ENCODE peak calls at places on chromosomes 5 and 9, in ten cellular contexts. S is pancreas; P is CD4-positive, CD25-positive, alpha-beta regulatory T cell; F is PC-3; N is CD8-positive, alpha-beta T cell; C is psoas muscle; V is naive thymus-derived CD4-positive, alpha-beta T cell; X is HepG2; W is heart left ventricle; K is HCT116. Z is an unnamed sample.

GRCh38 chr9:137670391-137671195 is 51.8 kb downstream of the EHMT1 start:
- ATAC-seq in S (peak; percentile 89), P (no peak), F (peak; percentile 76), N (no peak), C (peak; percentile 90), V (no peak), X (peak; percentile 97), W (peak; percentile 57), K (no peak), Z (no peak)

GRCh38 chr9:109212768-109213167 is 45.7 kb upstream of the FRRS1L start:
- ATAC-seq in S (peak; percentile 26), P (no peak), F (no peak), N (no peak), C (no peak), V (no peak), X (no peak), W (no peak), K (no peak), Z (no peak)

GRCh38 chr5:68375540-68375939 is 160.0 kb downstream of the PIK3R1 start:
- ATAC-seq in S (no peak), P (no peak), F (no peak), N (no peak), C (no peak), V (no peak), X (no peak), W (peak; percentile 58), K (no peak), Z (no peak)

GRCh38 chr5:67065697-67066096 is 130.9 kb downstream of the CD180 start:
- ATAC-seq in S (no peak), P (no peak), F (no peak), N (no peak), C (no peak), V (no peak), X (no peak), W (no peak), K (no peak), Z (no peak)

GRCh38 chr5:168209987-168210386 is 81.5 kb upstream of the WWC1 start:
- ATAC-seq in S (no peak), P (no peak), F (no peak), N (no peak), C (no peak), V (no peak), X (no peak), W (peak; percentile 79), K (no peak), Z (no peak)

GRCh38 chr9:94478755-94479730 is 75.8 kb upstream of the PCAT7 start:
- ATAC-seq in S (no peak), P (no peak), F (no peak), N (no peak), C (no peak), V (no peak), X (no peak), W (no peak), K (no peak), Z (no peak)

GRCh38 chr9:3920586-3921582 is 379.0 kb downstream of the GLIS3 start:
- ATAC-seq in S (no peak), P (no peak), F (no peak), N (no peak), C (no peak), V (no peak), X (peak; percentile 97), W (no peak), K (no peak), Z (no peak)

GRCh38 chr9:2623046-2623865 is 1.7 kb downstream of the VLDLR start:
- ATAC-seq in S (peak; percentile 60), P (no peak), F (no peak), N (no peak), C (peak; percentile 77), V (no peak), X (peak; percentile 35), W (peak; percentile 69), K (no peak), Z (peak; percentile 66)

GRCh38 chr5:148864113-148864841 is 37.9 kb downstream of the ADRB2 start:
- ATAC-seq in S (no peak), P (no peak), F (peak; percentile 51), N (no peak), C (peak; percentile 56), V (no peak), X (no peak), W (peak; percentile 87), K (no peak), Z (no peak)

GRCh38 chr5:111224561-111224989 is 391 bp downstream of the CAMK4 start:
- ATAC-seq in S (peak; percentile 5), P (peak; percentile 1), F (no peak), N (peak; percentile 15), C (no peak), V (peak; percentile 44), X (peak; percentile 47), W (no peak), K (peak; percentile 53), Z (peak; percentile 44)

GRCh38 chr5:90227688-90228087 is 181.9 kb downstream of the CETN3 start:
- ATAC-seq in S (no peak), P (no peak), F (no peak), N (no peak), C (no peak), V (no peak), X (no peak), W (no peak), K (no peak), Z (no peak)

GRCh38 chr5:109045710-109046109 is 298.0 kb downstream of the FER start:
- ATAC-seq in S (no peak), P (no peak), F (no peak), N (no peak), C (no peak), V (no peak), X (no peak), W (no peak), K (no peak), Z (no peak)

GRCh38 chr9:81499021-81499454 is 190.3 kb downstream of the TLE1 start:
- ATAC-seq in S (peak; percentile 57), P (no peak), F (no peak), N (no peak), C (peak; percentile 80), V (no peak), X (no peak), W (peak; percentile 55), K (no peak), Z (peak; percentile 87)

GRCh38 chr5:136192015-136192525 is 892 bp downstream of the SMIM32 start:
- ATAC-seq in S (peak; percentile 50), P (no peak), F (no peak), N (no peak), C (peak; percentile 59), V (no peak), X (peak; percentile 56), W (peak; percentile 41), K (no peak), Z (no peak)

DNA sequence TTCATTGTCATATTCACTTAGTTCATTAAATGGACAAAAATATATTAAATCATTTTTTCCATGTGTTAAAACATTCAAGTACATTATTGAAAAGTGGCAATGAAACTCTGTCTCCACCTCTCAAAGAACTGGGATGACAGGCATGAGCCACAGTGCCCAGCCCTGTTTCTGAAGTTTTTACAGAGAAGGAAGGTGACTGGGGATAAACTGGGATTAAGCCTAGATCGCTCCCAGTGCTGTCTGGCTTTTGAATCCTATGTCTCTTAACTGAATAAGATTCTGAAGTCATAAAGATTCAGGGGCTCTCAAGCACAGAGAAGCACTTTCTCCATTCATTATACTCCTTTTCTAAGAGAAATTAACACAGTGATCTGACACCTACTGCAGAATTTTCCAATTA is 88.3 kb downstream of the SLC38A9 start:
- ATAC-seq in S (no peak), P (no peak), F (no peak), N (no peak), C (no peak), V (no peak), X (no peak), W (no peak), K (no peak), Z (no peak)
- H3K27ac ChIP-seq in S (no peak overlapping the region), P (no peak overlapping the region), F (no peak overlapping the region), N (no peak overlapping the region), C (no peak overlapping the region), V (no peak overlapping the region), X (no peak overlapping the region), W (no peak overlapping the region), K (no peak overlapping the region), Z (no peak overlapping the region)

DNA sequence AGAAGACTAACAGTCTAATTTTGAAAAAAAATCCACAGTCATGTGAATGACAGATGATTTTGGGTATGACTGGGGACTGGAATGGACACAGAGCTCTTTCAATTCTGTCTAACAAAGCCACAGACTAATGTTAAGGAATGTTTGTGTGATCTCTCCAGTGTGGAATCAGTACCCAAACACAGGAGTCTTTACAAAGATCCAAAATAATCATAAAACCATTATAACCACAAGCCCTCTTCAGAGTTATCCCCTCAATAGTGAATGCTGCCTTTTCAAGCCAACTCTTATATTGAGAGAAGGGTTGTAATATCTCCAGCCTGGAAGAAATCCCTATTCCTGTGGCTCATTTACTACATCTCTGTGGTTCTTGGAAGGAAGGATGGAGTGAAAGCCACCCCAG is 552.0 kb upstream of the CLINT1 start:
- ATAC-seq in S (no peak), P (no peak), F (no peak), N (no peak), C (no peak), V (no peak), X (no peak), W (no peak), K (no peak), Z (no peak)
- H3K27ac ChIP-seq in S (no peak overlapping the region), P (no peak overlapping the region), F (no peak overlapping the region), N (no peak overlapping the region), C (no peak overlapping the region), V (no peak overlapping the region), X (no peak overlapping the region), W (no peak overlapping the region), K (no peak overlapping the region), Z (no peak overlapping the region)

GRCh38 chr9:129007766-129008468 is 20.2 kb downstream of the SH3GLB2 start:
- ATAC-seq in S (no peak), P (no peak), F (peak; percentile 35), N (no peak), C (no peak), V (no peak), X (no peak), W (no peak), K (no peak), Z (no peak)
- H3K27ac ChIP-seq in S (no peak overlapping the region), P (no peak overlapping the region), F (no peak overlapping the region), N (no peak overlapping the region), C (peak overlapping the region; percentile 71), V (no peak overlapping the region), X (no peak overlapping the region), W (no peak overlapping the region), K (no peak overlapping the region), Z (peak overlapping the region; percentile 68)

GRCh38 chr5:98064118-98064517 is 709.3 kb upstream of the RGMB start:
- ATAC-seq in S (no peak), P (no peak), F (no peak), N (no peak), C (no peak), V (no peak), X (no peak), W (no peak), K (no peak), Z (no peak)

GRCh38 chr5:98069876-98070512 is 703.5 kb upstream of the RGMB start:
- ATAC-seq in S (no peak), P (no peak), F (no peak), N (no peak), C (no peak), V (no peak), X (no peak), W (no peak), K (no peak), Z (no peak)

GRCh38 chr5:98060148-98060547 is 713.3 kb upstream of the RGMB start:
- ATAC-seq in S (no peak), P (no peak), F (no peak), N (no peak), C (no peak), V (no peak), X (no peak), W (no peak), K (no peak), Z (no peak)

GRCh38 chr5:98066910-98067309 is 706.6 kb upstream of the RGMB start:
- ATAC-seq in S (no peak), P (no peak), F (no peak), N (no peak), C (no peak), V (no peak), X (no peak), W (no peak), K (no peak), Z (no peak)

GRCh38 chr5:98065261-98065909 is 708.1 kb upstream of the RGMB start:
- ATAC-seq in S (no peak), P (no peak), F (peak; percentile 92), N (no peak), C (no peak), V (no peak), X (no peak), W (no peak), K (no peak), Z (no peak)
- H3K27ac ChIP-seq in S (no peak overlapping the region), P (no peak overlapping the region), F (peak overlapping the region; percentile 65), N (no peak overlapping the region), C (no peak overlapping the region), V (no peak overlapping the region), X (no peak overlapping the region), W (no peak overlapping the region), K (no peak overlapping the region), Z (no peak overlapping the region)

Z was measured in gastroesophageal sphincter.